ENCODE peak calls at places on chromosome 11, in six cellular contexts. C is AG09319, H is HepG2, R is PC-9, Z is neural crest cell, K is BJ. S is an unnamed sample.

GRCh38 chr11:133491680-133492383 is 40.5 kb downstream of the OPCML start:
- DNase-seq in Z (no peak), H (no peak), K (no peak), C (no peak), R (no peak), S (no peak)

GRCh38 chr11:65502852-65503603 is 4.2 kb downstream of the MALAT1 start:
- DNase-seq in H (no peak), Z (no peak), K (no peak), R (no peak), C (no peak), S (no peak)

GRCh38 chr11:67356867-67357561 is 3.7 kb upstream of the POLD4 start:
- DNase-seq in K (no peak), R (peak), C (no peak), H (peak), Z (peak), S (peak)

GRCh38 chr11:131893103-131893502 is 522.7 kb downstream of the NTM start:
- DNase-seq in H (no peak), Z (no peak), R (no peak), C (no peak), K (no peak), S (no peak)

GRCh38 chr11:46144741-46145140 is 23.5 kb upstream of the PHF21A start:
- DNase-seq in R (no peak), H (no peak), Z (no peak), K (no peak), C (no peak), S (no peak)

GRCh38 chr11:124625504-124626168 is 3.0 kb downstream of the TBRG1 start:
- DNase-seq in K (no peak), R (no peak), C (no peak), Z (no peak), H (no peak), S (no peak)

GRCh38 chr11:107769189-107769588 is 57.3 kb upstream of the SLN start:
- DNase-seq in R (no peak), C (no peak), Z (no peak), H (peak), K (peak), S (no peak)

GRCh38 chr11:78574386-78575381 is at the start of gene NARS2:
- DNase-seq in R (peak), C (peak), Z (peak), K (peak), H (peak), S (peak)

GRCh38 chr11:117221775-117222517 is 9.9 kb downstream of the PCSK7 start:
- DNase-seq in C (no peak), R (peak), K (peak), Z (no peak), H (no peak), S (no peak)

DNA sequence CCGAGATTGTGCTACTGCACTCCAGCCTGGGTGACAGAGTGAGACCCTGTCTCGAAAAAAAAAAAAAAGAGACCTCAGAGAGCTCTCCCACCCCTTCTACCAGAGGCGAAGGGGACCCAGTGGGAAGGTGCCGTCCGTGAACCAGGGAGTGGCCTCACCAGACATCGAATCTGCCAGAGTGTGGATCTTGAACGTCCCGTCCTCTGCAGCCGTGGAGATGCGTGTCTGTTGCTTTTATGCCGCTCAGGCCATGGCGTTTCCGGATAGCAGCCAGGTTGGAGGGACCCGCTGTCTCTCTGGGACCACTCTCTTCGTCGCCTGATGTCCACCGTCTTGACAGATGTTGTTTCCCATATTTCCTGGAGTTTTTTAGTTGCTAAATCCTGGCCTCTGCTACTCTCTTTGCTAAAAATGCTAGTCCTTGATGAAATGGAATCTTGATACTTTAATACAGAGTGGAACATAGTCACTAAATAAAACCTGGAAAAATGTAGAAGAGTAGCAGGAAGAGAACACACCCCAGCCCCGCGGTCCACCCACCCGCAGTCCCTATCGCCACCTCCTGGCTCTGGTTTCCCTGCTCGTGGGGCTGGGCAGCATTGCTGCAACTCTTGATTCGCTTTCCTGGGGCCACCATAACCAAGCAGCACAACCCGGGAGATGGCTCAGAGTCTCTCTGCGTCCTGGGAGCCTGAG is 12.0 kb upstream of the MUC6 start:
- DNase-seq in H (no peak), C (no peak), K (no peak), Z (no peak), R (no peak), S (no peak)
- TF ChIP-seq CTCF in H (peak), C (no peak), K (no peak), Z (no peak), R (no peak), S (no peak)

GRCh38 chr11:30046211-30046945 is 29.5 kb upstream of the KCNA4 start:
- DNase-seq in R (no peak), K (no peak), H (no peak), Z (no peak), C (no peak), S (no peak)

GRCh38 chr11:30045144-30045543 is 28.3 kb upstream of the KCNA4 start:
- DNase-seq in Z (no peak), C (no peak), K (no peak), H (no peak), R (no peak), S (no peak)

DNA sequence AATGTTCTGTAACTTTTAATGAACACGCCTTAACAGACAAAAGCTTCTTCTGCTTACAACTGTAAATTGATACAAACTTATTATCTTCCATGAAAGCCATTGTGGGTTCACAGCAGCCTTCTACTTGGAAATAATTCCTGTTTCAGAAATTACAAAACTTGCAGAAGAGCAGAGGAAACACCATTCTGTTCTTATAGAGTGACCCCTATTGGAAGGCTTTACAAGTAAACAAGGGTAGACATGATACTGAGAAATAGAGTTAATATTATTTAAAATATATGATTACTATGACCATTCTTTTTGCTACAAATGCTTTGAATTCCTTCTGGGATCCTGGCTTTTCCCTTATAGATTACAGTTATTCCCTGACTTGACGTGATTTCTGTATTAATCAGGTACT is 32.4 kb upstream of the KCNA4 start:
- DNase-seq in H (no peak), C (no peak), Z (no peak), K (no peak), R (no peak), S (no peak)
- TF ChIP-seq CTCF in H (no peak), C (no peak), Z (no peak), K (no peak), R (no peak), S (no peak)

GRCh38 chr11:8354622-8355417 is 91.1 kb upstream of the LMO1 start:
- DNase-seq in K (no peak), H (no peak), C (no peak), R (peak), Z (no peak), S (no peak)
- TF ChIP-seq CTCF in K (peak), H (no peak), C (no peak), R (no peak), Z (no peak), S (no peak)

GRCh38 chr11:6319001-6319878 is 1.1 kb downstream of the CAVIN3 start:
- DNase-seq in K (no peak), Z (peak), H (no peak), R (peak), C (no peak), S (no peak)
- TF ChIP-seq CTCF in K (no peak), Z (no peak), H (no peak), R (no peak), C (no peak), S (no peak)